ENCODE peak calls at places on chromosomes 12 and 14, in nine cellular contexts. Z is ascending aorta; V is CD8-positive, alpha-beta memory T cell; B is heart left ventricle; D is SJSA1; Q is IMR-90; N is cardiac muscle cell; F is upper lobe of right lung; S is CD4-positive, alpha-beta T cell. J is an unnamed sample.

GRCh38 chr14:67131691-67132090 is 57.5 kb upstream of the GARIN2 start:
- DNase-seq in Z (no peak), V (no peak), B (no peak), D (no peak), Q (no peak), N (no peak), F (no peak), S (no peak), J (no peak)

GRCh38 chr14:55864890-55865655 is 253.1 kb upstream of the PELI2 start:
- DNase-seq in Z (no peak), V (no peak), B (no peak), D (no peak), Q (no peak), N (no peak), F (no peak), S (no peak), J (peak; percentile 53)

GRCh38 chr12:69916541-69917270 is 91.7 kb downstream of the MYRFL start:
- DNase-seq in Z (no peak), V (no peak), B (no peak), D (no peak), Q (no peak), N (no peak), F (no peak), S (no peak), J (no peak)

GRCh38 chr12:132190012-132190755 is 45.9 kb downstream of the NOC4L start:
- DNase-seq in Z (no peak), V (no peak), B (no peak), D (no peak), Q (no peak), N (peak; percentile 48), F (peak; percentile 77), S (no peak), J (no peak)

GRCh38 chr14:24693941-24694507 is 60.0 kb upstream of the GZMB start:
- DNase-seq in Z (no peak), V (no peak), B (no peak), D (no peak), Q (no peak), N (no peak), F (no peak), S (no peak), J (no peak)

GRCh38 chr12:86006727-86007126 is 132.6 kb downstream of the NTS start:
- DNase-seq in Z (no peak), V (no peak), B (no peak), D (no peak), Q (no peak), N (no peak), F (no peak), S (no peak), J (no peak)

GRCh38 chr14:21748869-21749303 is 75.3 kb upstream of the OR4E1 start:
- DNase-seq in Z (no peak), V (peak; percentile 52), B (no peak), D (no peak), Q (peak; percentile 31), N (peak; percentile 69), F (peak; percentile 48), S (peak; percentile 46), J (no peak)

GRCh38 chr12:76026643-76027063 is 4.9 kb downstream of the PHLDA1 start:
- DNase-seq in Z (no peak), V (no peak), B (no peak), D (no peak), Q (peak; percentile 67), N (no peak), F (no peak), S (no peak), J (no peak)

GRCh38 chr12:19886805-19887105 is 447.5 kb downstream of the AEBP2 start:
- DNase-seq in Z (no peak), V (no peak), B (no peak), D (no peak), Q (peak; percentile 21), N (no peak), F (no peak), S (no peak), J (no peak)

GRCh38 chr12:64404470-64405446 is 566 bp downstream of the XPOT start:
- DNase-seq in Z (no peak), V (no peak), B (no peak), D (peak; percentile 80), Q (peak; percentile 91), N (peak; percentile 57), F (peak; percentile 83), S (peak; percentile 29), J (peak; percentile 90)

GRCh38 chr12:121536929-121537813 is 43.7 kb downstream of the KDM2B start:
- DNase-seq in Z (peak; percentile 57), V (peak; percentile 52), B (peak; percentile 93), D (peak; percentile 51), Q (peak; percentile 77), N (peak; percentile 92), F (peak; percentile 96), S (peak; percentile 16), J (peak; percentile 97)

GRCh38 chr14:42517786-42518530 is 911.3 kb downstream of the LRFN5 start:
- DNase-seq in Z (no peak), V (no peak), B (no peak), D (no peak), Q (no peak), N (no peak), F (no peak), S (no peak), J (no peak)

GRCh38 chr12:90287585-90287984 is 578.9 kb upstream of the ATP2B1 start:
- DNase-seq in Z (no peak), V (no peak), B (no peak), D (no peak), Q (no peak), N (no peak), F (no peak), S (no peak), J (no peak)

GRCh38 chr12:52185400-52185967 is 6.3 kb downstream of the KRT80 start:
- DNase-seq in Z (no peak), V (no peak), B (no peak), D (no peak), Q (no peak), N (no peak), F (no peak), S (no peak), J (no peak)

GRCh38 chr12:52184813-52185212 is 7.0 kb downstream of the KRT80 start:
- DNase-seq in Z (no peak), V (no peak), B (no peak), D (no peak), Q (peak; percentile 15), N (no peak), F (no peak), S (no peak), J (no peak)

GRCh38 chr12:52187206-52187605 is 4.6 kb downstream of the KRT80 start:
- DNase-seq in Z (no peak), V (no peak), B (no peak), D (no peak), Q (no peak), N (no peak), F (no peak), S (no peak), J (no peak)

GRCh38 chr12:52187640-52188039 is 4.2 kb downstream of the KRT80 start:
- DNase-seq in Z (no peak), V (no peak), B (no peak), D (no peak), Q (no peak), N (no peak), F (no peak), S (no peak), J (no peak)

DNA sequence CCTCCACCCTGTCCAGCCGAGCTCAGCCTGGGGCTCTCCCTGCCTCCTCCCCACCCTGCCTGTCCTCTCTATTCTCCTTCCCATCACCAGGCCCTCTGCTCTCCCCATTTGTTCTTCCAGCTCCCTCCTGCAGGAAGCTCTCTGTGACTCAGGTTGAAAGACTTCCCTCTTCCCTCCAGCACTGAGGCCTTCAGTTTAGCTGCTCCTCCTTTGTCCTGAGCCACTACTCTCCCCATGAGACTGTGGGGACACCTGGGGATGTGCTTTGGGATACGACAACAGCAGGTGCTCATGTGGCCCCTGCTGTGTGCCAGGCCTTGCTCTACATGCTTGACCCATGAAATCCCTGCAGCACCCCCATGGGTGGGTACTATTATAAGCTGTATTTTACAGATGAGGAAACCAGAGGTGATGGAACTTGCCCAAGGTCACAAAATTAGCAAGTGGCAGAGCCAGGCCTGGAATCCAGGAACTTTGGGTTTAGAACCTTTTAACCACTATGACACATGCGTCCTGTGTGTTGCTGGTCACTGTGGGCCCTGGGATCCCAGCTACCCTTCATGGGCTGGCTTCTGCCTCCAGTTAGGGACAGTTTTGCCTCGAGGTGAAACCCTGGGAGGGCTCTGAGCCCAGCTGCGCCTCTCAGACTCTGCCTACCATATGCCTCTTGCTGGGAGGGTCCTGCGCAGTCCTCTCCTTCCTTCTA is 5.5 kb downstream of the KRT80 start:
- DNase-seq in Z (no peak), V (no peak), B (no peak), D (peak; percentile 84), Q (peak; percentile 87), N (no peak), F (no peak), S (no peak), J (no peak)
- H3K27ac ChIP-seq in Z (peak overlapping the region; percentile 84), V (no peak overlapping the region), B (no peak overlapping the region), D (peak overlapping the region; percentile 50), Q (peak overlapping the region; percentile 76), N (no peak overlapping the region), F (no peak overlapping the region), S (no peak overlapping the region), J (no peak overlapping the region)

GRCh38 chr12:131034631-131035267 is 81.0 kb downstream of the ADGRD1 start:
- DNase-seq in Z (no peak), V (no peak), B (no peak), D (no peak), Q (no peak), N (no peak), F (no peak), S (no peak), J (peak; percentile 62)
- H3K27ac ChIP-seq in Z (no peak overlapping the region), V (no peak overlapping the region), B (no peak overlapping the region), D (no peak overlapping the region), Q (no peak overlapping the region), N (no peak overlapping the region), F (no peak overlapping the region), S (no peak overlapping the region), J (no peak overlapping the region)

DNA sequence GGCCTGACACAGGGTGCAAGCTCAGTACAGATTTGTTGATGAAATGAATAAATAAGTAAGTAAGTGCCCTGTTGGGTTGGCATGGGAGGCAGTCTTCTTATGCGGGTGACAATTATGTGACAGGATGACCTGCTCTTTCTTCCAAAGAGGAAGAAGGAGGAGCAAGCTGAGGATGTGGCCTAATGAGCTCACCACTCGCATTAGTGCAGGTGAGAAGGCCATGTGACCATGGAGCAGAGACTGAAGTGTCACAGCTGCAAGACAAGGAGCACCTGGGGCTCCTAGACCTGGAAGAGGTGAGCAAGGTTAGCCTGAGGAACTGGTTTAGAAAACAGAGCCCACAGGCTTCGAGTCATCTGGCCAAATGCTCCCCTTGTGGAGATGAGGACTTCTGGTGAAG is 34.9 kb downstream of the LRTM2 start:
- DNase-seq in Z (no peak), V (no peak), B (no peak), D (no peak), Q (peak; percentile 9), N (no peak), F (no peak), S (no peak), J (no peak)
- H3K27ac ChIP-seq in Z (no peak overlapping the region), V (no peak overlapping the region), B (no peak overlapping the region), D (no peak overlapping the region), Q (no peak overlapping the region), N (no peak overlapping the region), F (no peak overlapping the region), S (no peak overlapping the region), J (no peak overlapping the region)

DNA sequence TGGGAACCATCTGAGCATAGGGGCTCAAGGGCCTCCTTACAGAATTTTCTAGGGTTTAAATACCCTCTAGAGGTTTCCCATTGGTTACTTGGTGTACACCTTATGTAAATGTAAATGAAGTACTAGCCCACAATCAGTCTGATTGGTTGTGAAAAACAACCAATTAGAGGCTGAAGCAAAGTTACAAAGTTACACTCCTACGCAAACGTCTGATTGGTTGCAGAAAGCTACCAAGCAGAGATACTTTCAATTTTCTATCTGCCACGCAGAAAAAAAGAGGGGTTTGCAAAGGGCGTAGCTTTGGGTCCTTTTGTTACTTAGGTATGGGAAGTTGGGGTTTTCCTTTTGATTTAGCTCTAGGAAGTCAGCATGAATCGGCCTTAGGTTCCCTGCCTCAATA is 1.8 kb upstream of the TMEM19 start:
- DNase-seq in Z (no peak), V (peak; percentile 59), B (no peak), D (no peak), Q (no peak), N (no peak), F (no peak), S (no peak), J (no peak)
- H3K27ac ChIP-seq in Z (no peak overlapping the region), V (no peak overlapping the region), B (no peak overlapping the region), D (no peak overlapping the region), Q (no peak overlapping the region), N (no peak overlapping the region), F (no peak overlapping the region), S (no peak overlapping the region), J (no peak overlapping the region)

J was measured in kidney.